ENCODE peak calls at places on chromosome 13, in five cellular contexts. One of them, this sample, is unnamed.
A peak's percentile ranks its signal among the peaks of the same experiment; 100 is the strongest.

GRCh38 chr13:28466151-28466550 is 28.8 kb downstream of the FLT1 start:
- DNase-seq in NB4: no peak
- DNase-seq in sigmoid colon: no peak
- DNase-seq in H1: no peak
- DNase-seq in heart left ventricle: no peak
- DNase-seq in this sample: no peak

GRCh38 chr13:97353927-97354326 is 80.0 kb upstream of the RAP2A start:
- DNase-seq in NB4: no peak
- DNase-seq in sigmoid colon: no peak
- DNase-seq in H1: no peak
- DNase-seq in heart left ventricle: no peak
- DNase-seq in this sample: no peak

GRCh38 chr13:76823969-76824368 is 62.2 kb downstream of the KCTD12 start:
- DNase-seq in NB4: no peak
- DNase-seq in sigmoid colon: no peak
- DNase-seq in H1: no peak
- DNase-seq in heart left ventricle: no peak
- DNase-seq in this sample: no peak

GRCh38 chr13:31441804-31442487 is 242.2 kb downstream of the B3GLCT start:
- DNase-seq in NB4: no peak
- DNase-seq in sigmoid colon: no peak
- DNase-seq in H1: no peak
- DNase-seq in heart left ventricle: peak; percentile 75
- DNase-seq in this sample: no peak

GRCh38 chr13:82634946-82635345 is 1247.3 kb downstream of the SLITRK1 start:
- DNase-seq in NB4: no peak
- DNase-seq in sigmoid colon: no peak
- DNase-seq in H1: no peak
- DNase-seq in heart left ventricle: no peak
- DNase-seq in this sample: no peak

GRCh38 chr13:97521726-97522125 is 87.8 kb downstream of the RAP2A start:
- DNase-seq in NB4: no peak
- DNase-seq in sigmoid colon: no peak
- DNase-seq in H1: no peak
- DNase-seq in heart left ventricle: no peak
- DNase-seq in this sample: no peak

GRCh38 chr13:95099541-95099940 is 201.7 kb downstream of the ABCC4 start:
- DNase-seq in NB4: no peak
- DNase-seq in sigmoid colon: no peak
- DNase-seq in H1: no peak
- DNase-seq in heart left ventricle: no peak
- DNase-seq in this sample: no peak

GRCh38 chr13:28339419-28339818 is 155.5 kb downstream of the FLT1 start:
- DNase-seq in NB4: no peak
- DNase-seq in sigmoid colon: no peak
- DNase-seq in H1: no peak
- DNase-seq in heart left ventricle: no peak
- DNase-seq in this sample: no peak

GRCh38 chr13:102777716-102778115 is 4.1 kb upstream of the TEX30 start:
- DNase-seq in NB4: no peak
- DNase-seq in sigmoid colon: no peak
- DNase-seq in H1: no peak
- DNase-seq in heart left ventricle: no peak
- DNase-seq in this sample: no peak

GRCh38 chr13:84192125-84192524 is 309.9 kb upstream of the SLITRK1 start:
- DNase-seq in NB4: peak; percentile 3
- DNase-seq in sigmoid colon: no peak
- DNase-seq in H1: no peak
- DNase-seq in heart left ventricle: no peak
- DNase-seq in this sample: no peak

GRCh38 chr13:97999653-98000052 is 46.2 kb downstream of the IPO5 start:
- DNase-seq in NB4: no peak
- DNase-seq in sigmoid colon: no peak
- DNase-seq in H1: no peak
- DNase-seq in heart left ventricle: no peak
- DNase-seq in this sample: no peak

GRCh38 chr13:73173160-73173905 is 114.5 kb downstream of the KLF5 start:
- DNase-seq in NB4: no peak
- DNase-seq in sigmoid colon: no peak
- DNase-seq in H1: no peak
- DNase-seq in heart left ventricle: no peak
- DNase-seq in this sample: no peak

GRCh38 chr13:27257648-27258253 is 6.4 kb downstream of the RPL21 start:
- DNase-seq in NB4: no peak
- DNase-seq in sigmoid colon: no peak
- DNase-seq in H1: no peak
- DNase-seq in heart left ventricle: no peak
- DNase-seq in this sample: no peak

GRCh38 chr13:113881614-113882265 is 17.9 kb upstream of the GAS6 start:
- DNase-seq in NB4: no peak
- DNase-seq in sigmoid colon: no peak
- DNase-seq in H1: no peak
- DNase-seq in heart left ventricle: no peak
- DNase-seq in this sample: peak; percentile 85

GRCh38 chr13:44508562-44509062 is 67.5 kb downstream of the TSC22D1 start:
- DNase-seq in NB4: no peak
- DNase-seq in sigmoid colon: no peak
- DNase-seq in H1: no peak
- DNase-seq in heart left ventricle: no peak
- DNase-seq in this sample: no peak

GRCh38 chr13:79853258-79853657 is 372.3 kb downstream of the NDFIP2 start:
- DNase-seq in NB4: no peak
- DNase-seq in sigmoid colon: no peak
- DNase-seq in H1: no peak
- DNase-seq in heart left ventricle: no peak
- DNase-seq in this sample: no peak

GRCh38 chr13:45628094-45628493 is 12.6 kb upstream of the ERICH6B start:
- DNase-seq in NB4: no peak
- DNase-seq in sigmoid colon: no peak
- DNase-seq in H1: no peak
- DNase-seq in heart left ventricle: no peak
- DNase-seq in this sample: no peak

GRCh38 chr13:114203536-114203935 is 24.5 kb downstream of the CFAP97D2 start:
- DNase-seq in NB4: no peak
- DNase-seq in sigmoid colon: no peak
- DNase-seq in H1: no peak
- DNase-seq in heart left ventricle: no peak
- DNase-seq in this sample: peak; percentile 20

GRCh38 chr13:28492527-28493367 is 2.2 kb downstream of the FLT1 start:
- DNase-seq in NB4: peak; percentile 46
- DNase-seq in sigmoid colon: no peak
- DNase-seq in H1: no peak
- DNase-seq in heart left ventricle: no peak
- DNase-seq in this sample: no peak

GRCh38 chr13:110716235-110716505 is 2.7 kb downstream of the ING1 start:
- DNase-seq in NB4: peak; percentile 66
- DNase-seq in sigmoid colon: peak; percentile 85
- DNase-seq in H1: no peak
- DNase-seq in heart left ventricle: peak; percentile 73
- DNase-seq in this sample: no peak

GRCh38 chr13:56351041-56351440 is 789.7 kb upstream of the PRR20A start:
- DNase-seq in NB4: no peak
- DNase-seq in sigmoid colon: no peak
- DNase-seq in H1: no peak
- DNase-seq in heart left ventricle: no peak
- DNase-seq in this sample: no peak

GRCh38 chr13:74064805-74065204 is 69.4 kb downstream of the KLF12 start:
- DNase-seq in NB4: no peak
- DNase-seq in sigmoid colon: no peak
- DNase-seq in H1: no peak
- DNase-seq in heart left ventricle: no peak
- DNase-seq in this sample: no peak

GRCh38 chr13:40319699-40320586 is 346.5 kb downstream of the FOXO1 start:
- DNase-seq in NB4: no peak
- DNase-seq in sigmoid colon: no peak
- DNase-seq in H1: no peak
- DNase-seq in heart left ventricle: no peak
- DNase-seq in this sample: no peak

GRCh38 chr13:40316301-40316700 is 350.1 kb downstream of the FOXO1 start:
- DNase-seq in NB4: no peak
- DNase-seq in sigmoid colon: no peak
- DNase-seq in H1: no peak
- DNase-seq in heart left ventricle: no peak
- DNase-seq in this sample: no peak

GRCh38 chr13:40315416-40316064 is 350.9 kb downstream of the FOXO1 start:
- DNase-seq in NB4: no peak
- DNase-seq in sigmoid colon: no peak
- DNase-seq in H1: no peak
- DNase-seq in heart left ventricle: no peak
- DNase-seq in this sample: no peak

GRCh38 chr13:40318366-40318765 is 348.1 kb downstream of the FOXO1 start:
- DNase-seq in NB4: no peak
- DNase-seq in sigmoid colon: no peak
- DNase-seq in H1: no peak
- DNase-seq in heart left ventricle: peak; percentile 70
- DNase-seq in this sample: no peak

DNA sequence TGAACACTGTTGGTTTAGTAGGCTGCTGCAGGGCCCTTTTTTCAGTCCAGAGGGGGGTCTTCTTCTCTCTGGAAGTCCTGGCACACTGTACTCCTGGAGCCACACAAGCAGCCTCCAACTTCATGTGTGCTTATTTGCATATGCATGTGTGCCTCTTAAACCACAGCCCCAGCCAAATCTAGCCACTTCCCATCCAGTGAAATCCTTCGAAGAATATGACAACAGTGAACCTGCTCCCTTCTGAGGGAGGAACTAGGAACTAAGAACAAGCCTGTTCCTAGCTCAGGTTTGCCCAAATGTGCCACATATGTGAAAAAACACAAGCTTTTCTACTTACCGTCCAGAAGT is 348.5 kb downstream of the FOXO1 start:
- DNase-seq in NB4: no peak
- DNase-seq in sigmoid colon: no peak
- DNase-seq in H1: no peak
- DNase-seq in heart left ventricle: no peak
- DNase-seq in this sample: no peak
- TF ChIP-seq POLR2A in NB4: no peak
- TF ChIP-seq POLR2A in sigmoid colon: no peak
- TF ChIP-seq POLR2A in H1: no peak
- TF ChIP-seq POLR2A in heart left ventricle: no peak
- TF ChIP-seq POLR2A in this sample: no peak

DNA sequence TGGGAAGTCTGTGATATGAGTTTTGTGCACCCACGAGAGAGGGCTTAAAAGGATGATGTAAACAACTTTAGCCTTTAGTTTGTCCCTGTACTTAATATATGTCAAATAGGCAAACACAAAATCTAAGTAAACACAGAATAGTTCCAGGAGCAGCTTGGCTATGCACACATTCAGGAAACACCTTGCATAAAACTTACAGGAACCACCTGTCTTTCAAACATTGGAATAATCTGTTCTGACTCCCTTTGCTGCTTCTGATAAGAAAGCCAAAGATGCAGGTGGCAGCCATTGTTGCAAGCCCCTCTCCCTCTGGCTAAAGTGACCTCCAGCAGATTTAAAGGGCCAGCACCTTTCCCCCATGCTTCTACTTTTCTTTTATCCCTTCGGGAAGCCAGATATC is 4.7 kb downstream of the EEF1AKMT1 start:
- DNase-seq in NB4: no peak
- DNase-seq in sigmoid colon: no peak
- DNase-seq in H1: no peak
- DNase-seq in heart left ventricle: no peak
- DNase-seq in this sample: no peak
- TF ChIP-seq POLR2A in NB4: no peak
- TF ChIP-seq POLR2A in sigmoid colon: no peak
- TF ChIP-seq POLR2A in H1: no peak
- TF ChIP-seq POLR2A in heart left ventricle: no peak
- TF ChIP-seq POLR2A in this sample: no peak

DNA sequence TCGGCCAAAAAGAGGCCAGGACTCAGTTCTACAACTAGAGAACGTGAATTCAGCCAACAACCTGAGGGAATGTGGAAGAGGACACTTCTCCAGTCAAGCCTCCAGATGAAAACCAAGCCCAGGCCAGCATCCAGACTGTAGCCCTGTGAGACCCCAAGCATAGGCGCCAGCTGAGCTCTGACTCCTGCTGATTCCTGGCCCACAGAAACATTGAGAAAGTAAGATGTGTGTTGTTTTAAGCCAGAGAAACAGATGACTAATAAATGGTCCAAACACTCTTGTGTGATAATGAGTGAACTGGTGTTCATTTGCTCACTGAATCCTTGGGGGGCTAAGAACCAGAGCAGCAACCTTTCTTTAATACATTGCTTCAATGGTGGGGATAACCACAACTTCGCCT is 44.9 kb downstream of the SLC7A1 start:
- DNase-seq in NB4: no peak
- DNase-seq in sigmoid colon: no peak
- DNase-seq in H1: no peak
- DNase-seq in heart left ventricle: no peak
- DNase-seq in this sample: no peak
- TF ChIP-seq POLR2A in NB4: no peak
- TF ChIP-seq POLR2A in sigmoid colon: no peak
- TF ChIP-seq POLR2A in H1: no peak
- TF ChIP-seq POLR2A in heart left ventricle: no peak
- TF ChIP-seq POLR2A in this sample: no peak

GRCh38 chr13:99086869-99087129 is 108.9 kb upstream of the DOCK9 start:
- DNase-seq in NB4: no peak
- DNase-seq in sigmoid colon: peak; percentile 74
- DNase-seq in H1: no peak
- DNase-seq in heart left ventricle: peak; percentile 68
- DNase-seq in this sample: no peak

GRCh38 chr13:99087130-99087953 is 109.5 kb upstream of the DOCK9 start:
- DNase-seq in NB4: no peak
- DNase-seq in sigmoid colon: peak; percentile 95
- DNase-seq in H1: peak; percentile 95
- DNase-seq in heart left ventricle: peak; percentile 95
- DNase-seq in this sample: no peak

GRCh38 chr13:99085846-99086148 is 107.9 kb upstream of the DOCK9 start:
- DNase-seq in NB4: no peak
- DNase-seq in sigmoid colon: no peak
- DNase-seq in H1: peak; percentile 66
- DNase-seq in heart left ventricle: no peak
- DNase-seq in this sample: no peak

GRCh38 chr13:99085139-99085845 is 107.4 kb upstream of the DOCK9 start:
- DNase-seq in NB4: no peak
- DNase-seq in sigmoid colon: peak; percentile 67
- DNase-seq in H1: peak; percentile 57
- DNase-seq in heart left ventricle: no peak
- DNase-seq in this sample: no peak

DNA sequence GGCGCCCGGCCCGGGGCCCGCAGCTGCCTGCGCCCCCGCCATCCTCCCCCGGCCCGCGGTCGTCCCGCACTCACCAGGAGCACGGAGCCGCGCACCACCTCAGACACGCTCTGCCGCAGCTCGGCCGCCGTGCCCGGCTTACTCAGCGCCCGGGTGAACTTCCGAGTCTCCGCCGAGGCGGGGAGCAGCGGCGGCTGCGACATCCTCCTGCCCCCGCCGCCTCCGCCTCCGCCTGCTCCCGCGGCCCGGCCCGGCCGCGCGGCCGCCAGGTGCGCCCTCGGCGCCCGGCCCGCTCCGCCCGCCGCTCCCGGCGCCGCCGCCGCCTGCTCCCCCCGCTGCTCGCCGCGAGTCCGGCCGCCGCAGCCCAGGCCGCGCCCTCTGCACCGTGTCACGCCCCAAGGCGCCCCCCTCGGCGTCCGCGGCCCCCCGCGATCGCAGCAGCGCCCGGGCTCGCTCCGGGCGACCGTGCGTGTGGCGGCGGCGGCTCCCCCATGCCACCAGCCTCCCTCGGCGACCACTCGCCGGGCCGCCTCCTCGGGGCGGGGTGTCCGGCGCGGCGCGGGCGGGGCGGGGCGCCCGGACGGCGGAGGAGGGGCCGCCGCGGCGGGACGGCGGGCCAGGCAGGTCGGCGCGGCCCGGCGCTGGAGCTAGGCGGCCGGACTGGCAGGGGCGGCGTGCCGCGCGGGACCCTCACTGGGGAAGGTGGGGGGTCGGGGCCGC is 108.4 kb upstream of the DOCK9 start:
- DNase-seq in NB4: peak; percentile 67
- DNase-seq in sigmoid colon: peak; percentile 75
- DNase-seq in H1: peak; percentile 74
- DNase-seq in heart left ventricle: peak; percentile 76
- DNase-seq in this sample: no peak
- TF ChIP-seq POLR2A in NB4: no peak
- TF ChIP-seq POLR2A in sigmoid colon: no peak
- TF ChIP-seq POLR2A in H1: no peak
- TF ChIP-seq POLR2A in heart left ventricle: no peak
- TF ChIP-seq POLR2A in this sample: peak; percentile 45